ENCODE peak calls at places on chromosome 20, in six cellular contexts. P is GM12891, I is H1, S is GM12878, O is HepG2, T is K562. X is an unnamed sample.

GRCh38 chr20:13991311-13991710 is 897 bp upstream of the SEL1L2 start:
- DNase-seq in P (no peak), I (no peak), S (no peak), O (no peak), T (no peak), X (no peak)

GRCh38 chr20:35017099-35017835 is 61.6 kb downstream of the MYH7B start:
- DNase-seq in P (no peak), I (no peak), S (no peak), O (no peak), T (no peak), X (no peak)

GRCh38 chr20:23100754-23101107 is 14.6 kb upstream of the CD93 start:
- DNase-seq in P (no peak), I (no peak), S (no peak), O (no peak), T (peak; percentile 40), X (no peak)

GRCh38 chr20:14401479-14402138 is 64.2 kb upstream of the FLRT3 start:
- DNase-seq in P (no peak), I (no peak), S (no peak), O (no peak), T (no peak), X (no peak)

GRCh38 chr20:57947421-57948176 is 237.8 kb upstream of the PMEPA1 start:
- DNase-seq in P (no peak), I (no peak), S (no peak), O (no peak), T (no peak), X (no peak)

GRCh38 chr20:58650181-58650775 is 805 bp upstream of the STX16 start:
- DNase-seq in P (peak; percentile 63), I (no peak), S (no peak), O (no peak), T (peak; percentile 29), X (peak; percentile 69)

GRCh38 chr20:19748687-19749086 is 9.4 kb upstream of the RIN2 start:
- DNase-seq in P (no peak), I (no peak), S (no peak), O (no peak), T (no peak), X (no peak)

GRCh38 chr20:64188682-64189529 is 24.7 kb downstream of the MYT1 start:
- DNase-seq in P (no peak), I (peak; percentile 10), S (no peak), O (peak; percentile 100), T (no peak), X (no peak)

GRCh38 chr20:52749938-52750337 is 222.2 kb upstream of the TSHZ2 start:
- DNase-seq in P (no peak), I (no peak), S (no peak), O (no peak), T (no peak), X (no peak)

GRCh38 chr20:31945790-31946189 is 6.1 kb downstream of the PDRG1 start:
- DNase-seq in P (no peak), I (no peak), S (no peak), O (no peak), T (no peak), X (no peak)

GRCh38 chr20:41135187-41135887 is 2.0 kb upstream of the PLCG1 start:
- DNase-seq in P (no peak), I (peak; percentile 53), S (no peak), O (peak; percentile 70), T (peak; percentile 64), X (no peak)

GRCh38 chr20:20518263-20518662 is 150.4 kb downstream of the INSM1 start:
- DNase-seq in P (no peak), I (no peak), S (no peak), O (no peak), T (no peak), X (no peak)

GRCh38 chr20:13119583-13119982 is 101.5 kb upstream of the ISM1 start:
- DNase-seq in P (no peak), I (peak; percentile 15), S (no peak), O (peak; percentile 84), T (peak; percentile 39), X (no peak)

GRCh38 chr20:32877507-32877906 is 18.8 kb downstream of the EFCAB8 start:
- DNase-seq in P (no peak), I (no peak), S (no peak), O (no peak), T (no peak), X (no peak)

GRCh38 chr20:38894091-38894847 is 31.9 kb upstream of the FAM83D start:
- DNase-seq in P (no peak), I (no peak), S (no peak), O (no peak), T (peak; percentile 87), X (no peak)

GRCh38 chr20:41287327-41287726 is 30.2 kb downstream of the ZHX3 start:
- DNase-seq in P (no peak), I (no peak), S (no peak), O (no peak), T (no peak), X (no peak)

GRCh38 chr20:34256629-34257124 is 15.5 kb downstream of the ASIP start:
- DNase-seq in P (no peak), I (no peak), S (no peak), O (no peak), T (no peak), X (no peak)

GRCh38 chr20:3323398-3323797 is 84.1 kb downstream of the DNAAF9 start:
- DNase-seq in P (no peak), I (no peak), S (no peak), O (no peak), T (peak; percentile 35), X (no peak)

GRCh38 chr20:14197097-14197496 is 140.3 kb downstream of the FLRT3 start:
- DNase-seq in P (no peak), I (no peak), S (no peak), O (no peak), T (no peak), X (no peak)

GRCh38 chr20:25148181-25148981 is 47.1 kb upstream of the ENTPD6 start:
- DNase-seq in P (no peak), I (no peak), S (no peak), O (no peak), T (no peak), X (no peak)

GRCh38 chr20:35830264-35830663 is 58.4 kb downstream of the PHF20 start:
- DNase-seq in P (no peak), I (no peak), S (no peak), O (no peak), T (no peak), X (no peak)

GRCh38 chr20:41072099-41072798 is 43.6 kb downstream of the TOP1 start:
- DNase-seq in P (no peak), I (no peak), S (no peak), O (no peak), T (no peak), X (no peak)

GRCh38 chr20:34995696-34996095 is 40.0 kb downstream of the MYH7B start:
- DNase-seq in P (no peak), I (no peak), S (no peak), O (no peak), T (no peak), X (no peak)

GRCh38 chr20:40090236-40090635 is 598.8 kb downstream of the MAFB start:
- DNase-seq in P (no peak), I (no peak), S (no peak), O (no peak), T (no peak), X (no peak)

GRCh38 chr20:31835977-31836852 is 9.2 kb downstream of the FOXS1 start:
- DNase-seq in P (peak; percentile 62), I (no peak), S (peak; percentile 23), O (peak; percentile 59), T (peak; percentile 90), X (peak; percentile 54)

DNA sequence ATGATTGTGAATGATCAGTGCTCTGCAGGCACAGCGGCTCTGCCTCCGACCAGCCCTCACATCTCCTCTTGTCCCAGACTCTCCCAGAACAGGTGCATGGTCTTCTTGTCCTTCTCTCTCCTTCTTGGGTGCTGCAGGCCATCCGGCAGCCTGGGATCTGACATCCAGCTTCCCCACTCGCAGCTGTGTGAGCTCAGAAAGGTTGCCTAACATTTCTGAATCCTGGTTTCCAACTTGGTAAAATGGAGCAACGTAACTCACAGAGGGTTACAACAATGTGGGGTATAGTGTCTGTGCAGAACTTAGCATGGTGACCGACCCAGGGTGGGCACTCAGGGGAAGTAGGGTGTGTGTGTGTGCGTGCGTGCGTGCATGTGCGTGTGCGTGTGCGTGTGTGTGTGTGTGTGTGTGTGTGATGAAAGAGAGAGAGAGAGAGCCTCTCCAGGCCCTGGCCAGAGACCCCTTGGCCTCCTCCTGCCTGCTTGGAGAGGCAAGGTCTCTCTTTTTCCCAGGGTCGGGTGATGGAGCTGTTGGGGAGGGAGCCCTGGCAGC is 110.1 kb downstream of the SNX5 start:
- DNase-seq in P (no peak), I (no peak), S (no peak), O (no peak), T (no peak), X (no peak)
- TF ChIP-seq POLR2AphosphoS5 in P (no peak), I (no peak), S (no peak), O (no peak), T (no peak), X (no peak)

GRCh38 chr20:36852187-36852586 is 23.8 kb upstream of the TLDC2 start:
- DNase-seq in P (no peak), I (no peak), S (no peak), O (no peak), T (no peak), X (peak; percentile 51)
- TF ChIP-seq TAF1 in P (no peak), I (no peak), S (no peak), O (no peak), T (no peak), X (no peak)

DNA sequence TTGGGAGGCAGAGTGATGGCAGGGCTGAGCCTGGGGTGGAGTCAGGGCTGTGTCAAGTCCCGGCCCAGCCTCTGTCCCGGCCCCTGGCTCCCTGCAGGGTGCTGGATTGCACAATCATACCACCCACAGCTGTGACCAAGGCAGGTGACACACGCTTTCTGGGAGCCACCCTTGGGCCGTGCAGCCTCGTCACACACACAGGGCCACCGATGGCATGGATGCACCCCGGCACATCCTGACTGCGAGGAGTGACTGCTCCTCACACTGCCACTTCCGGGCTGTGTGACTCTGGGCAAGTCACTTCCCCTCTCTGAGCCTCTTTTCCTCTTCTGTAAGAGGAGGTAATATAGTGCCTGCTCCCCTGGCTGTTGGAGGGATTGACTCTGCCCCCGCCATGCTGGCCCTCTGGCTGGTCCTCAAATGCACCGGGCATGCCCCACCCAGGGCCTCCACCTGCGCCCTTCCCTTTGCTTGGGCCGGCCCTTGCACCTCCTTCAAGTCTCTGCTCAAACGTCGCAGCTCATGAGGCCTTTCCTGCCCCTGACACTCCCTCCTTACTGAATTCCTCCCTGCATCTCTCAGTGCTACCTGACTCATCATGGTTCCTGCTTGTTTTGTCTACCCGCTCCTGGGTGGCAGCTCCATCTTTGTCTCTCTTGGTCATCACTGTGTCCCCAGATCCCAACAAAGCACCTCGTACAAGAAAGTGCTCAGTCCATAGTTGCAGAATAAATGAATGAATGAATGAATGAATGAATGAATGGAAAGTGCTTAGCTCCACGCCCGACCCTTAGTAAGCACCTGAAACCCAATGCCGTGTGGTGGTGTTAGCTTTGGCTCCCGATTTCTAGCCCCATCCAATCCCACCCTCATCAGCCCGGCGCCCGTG is 93.5 kb downstream of the CEBPB start:
- DNase-seq in P (no peak), I (no peak), S (no peak), O (peak; percentile 58), T (peak; percentile 50), X (no peak)
- TF ChIP-seq POLR2A in P (no peak), I (no peak), S (no peak), O (no peak), T (no peak), X (no peak)

DNA sequence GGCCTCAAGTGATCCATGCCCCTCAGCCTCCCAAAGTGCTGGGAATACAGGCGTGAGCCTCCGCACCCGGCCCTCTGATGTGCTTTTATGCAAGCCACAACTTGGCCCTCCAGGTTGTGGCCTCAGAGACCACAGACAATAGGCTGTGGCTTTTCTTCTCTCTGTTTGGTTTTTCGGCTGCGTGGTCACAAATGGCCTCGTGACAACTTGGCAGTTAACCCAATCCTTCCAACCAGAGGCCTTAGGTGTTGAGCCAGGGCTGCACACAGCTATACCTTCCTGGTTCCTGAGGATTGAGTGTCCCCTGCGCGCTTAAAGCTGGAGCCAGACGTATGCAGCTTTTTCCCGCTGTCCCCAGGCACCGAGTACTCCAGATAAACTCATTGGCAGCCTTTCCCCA is 6.3 kb upstream of the TGM3 start:
- DNase-seq in P (no peak), I (no peak), S (peak; percentile 13), O (no peak), T (no peak), X (no peak)
- TF ChIP-seq POLR2AphosphoS5 in P (no peak), I (no peak), S (no peak), O (no peak), T (no peak), X (no peak)

X was measured in GM12892.